ENCODE peak calls at places on chromosome 18, in six cellular contexts. One of them, this sample, is unnamed. For H3K36me3, the result is how much of the 10 kb centered on the place peaks cover.

GRCh38 chr18:44887227-44887631 is 206.5 kb downstream of the SETBP1 start:
- DNase-seq in WERI-Rb-1: no peak
- DNase-seq in MG63: peak
- DNase-seq in fibroblast of lung: peak
- DNase-seq in neural progenitor cell: no peak
- DNase-seq in upper lobe of right lung: no peak
- DNase-seq in this sample: no peak

GRCh38 chr18:54774971-54775665 is 53.2 kb upstream of the RAB27B start:
- DNase-seq in WERI-Rb-1: no peak
- DNase-seq in MG63: peak
- DNase-seq in fibroblast of lung: peak
- DNase-seq in neural progenitor cell: no peak
- DNase-seq in upper lobe of right lung: no peak
- DNase-seq in this sample: no peak

GRCh38 chr18:33517950-33518349 is 60.1 kb upstream of the ASXL3 start:
- DNase-seq in WERI-Rb-1: no peak
- DNase-seq in MG63: no peak
- DNase-seq in fibroblast of lung: no peak
- DNase-seq in neural progenitor cell: no peak
- DNase-seq in upper lobe of right lung: no peak
- DNase-seq in this sample: no peak

GRCh38 chr18:28767781-28768211 is 590.9 kb upstream of the CDH2 start:
- DNase-seq in WERI-Rb-1: no peak
- DNase-seq in MG63: no peak
- DNase-seq in fibroblast of lung: peak
- DNase-seq in neural progenitor cell: no peak
- DNase-seq in upper lobe of right lung: no peak
- DNase-seq in this sample: no peak

GRCh38 chr18:70288851-70289328 is at the start of gene SOCS6:
- DNase-seq in WERI-Rb-1: peak
- DNase-seq in MG63: peak
- DNase-seq in fibroblast of lung: peak
- DNase-seq in neural progenitor cell: peak
- DNase-seq in upper lobe of right lung: peak
- DNase-seq in this sample: peak

GRCh38 chr18:28003451-28003850 is 173.5 kb downstream of the CDH2 start:
- DNase-seq in WERI-Rb-1: no peak
- DNase-seq in MG63: no peak
- DNase-seq in fibroblast of lung: peak
- DNase-seq in neural progenitor cell: no peak
- DNase-seq in upper lobe of right lung: no peak
- DNase-seq in this sample: no peak

GRCh38 chr18:24271381-24272331 is 126.0 kb downstream of the OSBPL1A start:
- DNase-seq in WERI-Rb-1: peak
- DNase-seq in MG63: peak
- DNase-seq in fibroblast of lung: peak
- DNase-seq in neural progenitor cell: peak
- DNase-seq in upper lobe of right lung: peak
- DNase-seq in this sample: peak

GRCh38 chr18:22691988-22692710 is 241.0 kb upstream of the RBBP8 start:
- DNase-seq in WERI-Rb-1: no peak
- DNase-seq in MG63: peak
- DNase-seq in fibroblast of lung: peak
- DNase-seq in neural progenitor cell: no peak
- DNase-seq in upper lobe of right lung: no peak
- DNase-seq in this sample: no peak

GRCh38 chr18:26655010-26655613 is 106.8 kb upstream of the KCTD1 start:
- DNase-seq in WERI-Rb-1: no peak
- DNase-seq in MG63: peak
- DNase-seq in fibroblast of lung: peak
- DNase-seq in neural progenitor cell: no peak
- DNase-seq in upper lobe of right lung: no peak
- DNase-seq in this sample: no peak

GRCh38 chr18:4468515-4468914 is 13.4 kb upstream of the DLGAP1 start:
- DNase-seq in WERI-Rb-1: no peak
- DNase-seq in MG63: no peak
- DNase-seq in fibroblast of lung: no peak
- DNase-seq in neural progenitor cell: no peak
- DNase-seq in upper lobe of right lung: no peak
- DNase-seq in this sample: peak

GRCh38 chr18:70469916-70470315 is 181.1 kb downstream of the SOCS6 start:
- DNase-seq in WERI-Rb-1: peak
- DNase-seq in MG63: peak
- DNase-seq in fibroblast of lung: peak
- DNase-seq in neural progenitor cell: peak
- DNase-seq in upper lobe of right lung: no peak
- DNase-seq in this sample: no peak

GRCh38 chr18:78305789-78306188 is 673.8 kb upstream of the SALL3 start:
- DNase-seq in WERI-Rb-1: no peak
- DNase-seq in MG63: no peak
- DNase-seq in fibroblast of lung: no peak
- DNase-seq in neural progenitor cell: no peak
- DNase-seq in upper lobe of right lung: no peak
- DNase-seq in this sample: no peak

GRCh38 chr18:76620326-76620813 is 125.3 kb upstream of the ZNF516 start:
- DNase-seq in WERI-Rb-1: peak
- DNase-seq in MG63: no peak
- DNase-seq in fibroblast of lung: peak
- DNase-seq in neural progenitor cell: peak
- DNase-seq in upper lobe of right lung: peak
- DNase-seq in this sample: peak

GRCh38 chr18:69444221-69444620 is 43.5 kb downstream of the DOK6 start:
- DNase-seq in WERI-Rb-1: no peak
- DNase-seq in MG63: no peak
- DNase-seq in fibroblast of lung: peak
- DNase-seq in neural progenitor cell: no peak
- DNase-seq in upper lobe of right lung: no peak
- DNase-seq in this sample: no peak

GRCh38 chr18:54269924-54270844 is 867 bp downstream of the POLI start:
- DNase-seq in WERI-Rb-1: peak
- DNase-seq in MG63: peak
- DNase-seq in fibroblast of lung: peak
- DNase-seq in neural progenitor cell: peak
- DNase-seq in upper lobe of right lung: no peak
- DNase-seq in this sample: peak

GRCh38 chr18:11105463-11105862 is 43.9 kb downstream of the PIEZO2 start:
- DNase-seq in WERI-Rb-1: no peak
- DNase-seq in MG63: no peak
- DNase-seq in fibroblast of lung: no peak
- DNase-seq in neural progenitor cell: no peak
- DNase-seq in upper lobe of right lung: no peak
- DNase-seq in this sample: no peak

GRCh38 chr18:59040770-59041148 is 98.9 kb upstream of the SEC11C start:
- DNase-seq in WERI-Rb-1: no peak
- DNase-seq in MG63: no peak
- DNase-seq in fibroblast of lung: no peak
- DNase-seq in neural progenitor cell: no peak
- DNase-seq in upper lobe of right lung: no peak
- DNase-seq in this sample: no peak

GRCh38 chr18:76721207-76721996 is 101.0 kb upstream of the ZNF236 start:
- DNase-seq in WERI-Rb-1: no peak
- DNase-seq in MG63: no peak
- DNase-seq in fibroblast of lung: no peak
- DNase-seq in neural progenitor cell: no peak
- DNase-seq in upper lobe of right lung: no peak
- DNase-seq in this sample: no peak

GRCh38 chr18:23540867-23541266 is 37.6 kb downstream of the RMC1 start:
- DNase-seq in WERI-Rb-1: no peak
- DNase-seq in MG63: no peak
- DNase-seq in fibroblast of lung: peak
- DNase-seq in neural progenitor cell: no peak
- DNase-seq in upper lobe of right lung: no peak
- DNase-seq in this sample: no peak

GRCh38 chr18:46260879-46261143 is 156.6 kb downstream of the HAUS1 start:
- DNase-seq in WERI-Rb-1: no peak
- DNase-seq in MG63: no peak
- DNase-seq in fibroblast of lung: peak
- DNase-seq in neural progenitor cell: no peak
- DNase-seq in upper lobe of right lung: no peak
- DNase-seq in this sample: no peak

GRCh38 chr18:61443311-61443710 is 110.1 kb downstream of the CDH20 start:
- DNase-seq in WERI-Rb-1: no peak
- DNase-seq in MG63: no peak
- DNase-seq in fibroblast of lung: peak
- DNase-seq in neural progenitor cell: no peak
- DNase-seq in upper lobe of right lung: no peak
- DNase-seq in this sample: no peak

GRCh38 chr18:59374112-59374511 is 15.0 kb upstream of the LMAN1 start:
- DNase-seq in WERI-Rb-1: no peak
- DNase-seq in MG63: no peak
- DNase-seq in fibroblast of lung: no peak
- DNase-seq in neural progenitor cell: no peak
- DNase-seq in upper lobe of right lung: no peak
- DNase-seq in this sample: no peak

GRCh38 chr18:70453058-70453775 is 164.4 kb downstream of the SOCS6 start:
- DNase-seq in WERI-Rb-1: no peak
- DNase-seq in MG63: no peak
- DNase-seq in fibroblast of lung: peak
- DNase-seq in neural progenitor cell: no peak
- DNase-seq in upper lobe of right lung: no peak
- DNase-seq in this sample: no peak

GRCh38 chr18:59870623-59871130 is 29.1 kb upstream of the PMAIP1 start:
- DNase-seq in WERI-Rb-1: no peak
- DNase-seq in MG63: no peak
- DNase-seq in fibroblast of lung: no peak
- DNase-seq in neural progenitor cell: no peak
- DNase-seq in upper lobe of right lung: no peak
- DNase-seq in this sample: no peak

DNA sequence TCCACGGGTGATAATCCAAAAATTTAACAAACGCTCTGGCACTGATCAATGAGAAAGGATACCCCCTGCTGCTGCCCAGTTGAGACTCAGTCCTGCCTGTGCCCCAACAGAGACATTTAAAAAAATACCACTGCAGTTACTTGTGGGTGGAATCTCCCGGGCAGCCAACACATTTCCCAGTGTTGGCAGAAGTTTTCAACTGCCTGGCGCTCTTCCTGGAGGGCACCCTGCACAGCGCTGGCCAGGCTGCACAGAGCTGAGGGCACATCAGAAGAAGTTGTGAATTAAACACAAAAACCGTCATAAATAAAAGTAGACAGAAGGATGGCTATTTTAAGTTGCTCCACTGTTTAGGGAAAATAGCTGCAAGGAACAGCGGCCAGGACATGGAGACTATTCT is 110.2 kb upstream of the THOC1 start:
- DNase-seq in WERI-Rb-1: no peak
- DNase-seq in MG63: peak
- DNase-seq in fibroblast of lung: no peak
- DNase-seq in neural progenitor cell: no peak
- DNase-seq in upper lobe of right lung: no peak
- DNase-seq in this sample: no peak
- H3K4me3 ChIP-seq in WERI-Rb-1: no peak
- H3K4me3 ChIP-seq in MG63: no peak
- H3K4me3 ChIP-seq in fibroblast of lung: no peak
- H3K4me3 ChIP-seq in neural progenitor cell: no peak
- H3K4me3 ChIP-seq in upper lobe of right lung: no peak
- H3K4me3 ChIP-seq in this sample: no peak

GRCh38 chr18:79712206-79712857 is 32.7 kb downstream of the CTDP1 start:
- DNase-seq in WERI-Rb-1: no peak
- DNase-seq in MG63: no peak
- DNase-seq in fibroblast of lung: no peak
- DNase-seq in neural progenitor cell: no peak
- DNase-seq in upper lobe of right lung: no peak
- DNase-seq in this sample: no peak
- H3K36me3 ChIP-seq in WERI-Rb-1: half or more
- H3K36me3 ChIP-seq in MG63: under half
- H3K36me3 ChIP-seq in fibroblast of lung: under half
- H3K36me3 ChIP-seq in neural progenitor cell: under half
- H3K36me3 ChIP-seq in upper lobe of right lung: half or more
- H3K36me3 ChIP-seq in this sample: under half

GRCh38 chr18:57433492-57434176 is 1.5 kb upstream of the ONECUT2 start:
- DNase-seq in WERI-Rb-1: no peak
- DNase-seq in MG63: no peak
- DNase-seq in fibroblast of lung: no peak
- DNase-seq in neural progenitor cell: no peak
- DNase-seq in upper lobe of right lung: no peak
- DNase-seq in this sample: no peak
- H3K4me3 ChIP-seq in WERI-Rb-1: peak
- H3K4me3 ChIP-seq in MG63: no peak
- H3K4me3 ChIP-seq in fibroblast of lung: no peak
- H3K4me3 ChIP-seq in neural progenitor cell: peak
- H3K4me3 ChIP-seq in upper lobe of right lung: no peak
- H3K4me3 ChIP-seq in this sample: peak

DNA sequence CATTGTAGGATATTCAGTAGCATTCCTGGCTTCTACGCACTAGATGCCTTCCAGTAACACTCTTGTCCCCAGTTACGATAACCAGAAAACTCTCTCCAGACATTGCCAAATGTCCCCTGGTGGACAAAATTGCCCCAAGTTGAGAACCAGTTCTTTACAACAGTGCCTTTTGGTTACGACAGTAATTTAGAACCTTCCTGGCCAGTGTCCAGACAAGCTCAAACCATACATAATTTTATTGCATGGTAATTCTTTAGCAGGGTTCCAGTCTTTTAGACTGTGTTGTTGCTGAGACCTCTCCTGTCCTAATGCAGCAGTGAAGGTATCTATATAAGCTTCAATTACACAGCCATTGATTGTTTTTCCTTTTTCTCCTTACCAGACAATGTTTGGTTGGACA is 20.2 kb downstream of the RNMT start:
- DNase-seq in WERI-Rb-1: no peak
- DNase-seq in MG63: no peak
- DNase-seq in fibroblast of lung: no peak
- DNase-seq in neural progenitor cell: no peak
- DNase-seq in upper lobe of right lung: no peak
- DNase-seq in this sample: no peak
- H3K36me3 ChIP-seq in WERI-Rb-1: under half
- H3K36me3 ChIP-seq in MG63: under half
- H3K36me3 ChIP-seq in fibroblast of lung: under half
- H3K36me3 ChIP-seq in neural progenitor cell: under half
- H3K36me3 ChIP-seq in upper lobe of right lung: half or more
- H3K36me3 ChIP-seq in this sample: under half